ENCODE peak calls at places on chromosomes 12 and 14, in four cellular contexts. P, W, K and J are unnamed samples.

GRCh38 chr14:23351681-23352505 is 794 bp downstream of the SLC22A17 start:
- DNase-seq in W (peak; percentile 21), P (no peak), K (no peak), J (peak; percentile 72)

GRCh38 chr12:5467941-5468340 is 36.0 kb downstream of the NTF3 start:
- DNase-seq in W (peak; percentile 61), K (no peak), P (no peak), J (no peak)

GRCh38 chr12:32270818-32271710 is 128.3 kb upstream of the FGD4 start:
- DNase-seq in P (no peak), W (peak; percentile 58), K (peak; percentile 11), J (no peak)

GRCh38 chr14:86675059-86675458 is 1145.1 kb downstream of the FLRT2 start:
- DNase-seq in W (no peak), P (no peak), K (no peak), J (no peak)

GRCh38 chr14:20412422-20412821 is 879 bp downstream of the TEP1 start:
- DNase-seq in K (no peak), W (peak; percentile 19), P (no peak), J (no peak)

GRCh38 chr14:66330916-66331315 is 155.3 kb upstream of the CCDC196 start:
- DNase-seq in W (peak; percentile 2), K (no peak), P (no peak), J (no peak)

GRCh38 chr14:93115920-93116675 is at the start of gene ITPK1:
- DNase-seq in P (peak; percentile 58), W (peak; percentile 78), K (peak; percentile 41), J (peak; percentile 85)

GRCh38 chr14:64604001-64604400 is 54.2 kb downstream of the PPP1R36 start:
- DNase-seq in P (no peak), K (no peak), W (no peak), J (no peak)

GRCh38 chr14:103923863-103924262 is 4.4 kb upstream of the TDRD9 start:
- DNase-seq in P (no peak), K (no peak), W (peak; percentile 9), J (no peak)

GRCh38 chr14:75578786-75579781 is 664 bp downstream of the FLVCR2 start:
- DNase-seq in K (peak; percentile 72), W (peak; percentile 20), P (no peak), J (peak; percentile 63)

GRCh38 chr14:96911499-96912130 is 114.4 kb downstream of the VRK1 start:
- DNase-seq in W (no peak), P (no peak), K (no peak), J (no peak)

GRCh38 chr12:128976120-128976519 is 122.8 kb downstream of the GLT1D1 start:
- DNase-seq in K (no peak), W (no peak), P (no peak), J (no peak)

GRCh38 chr14:33781267-33781666 is 169.6 kb downstream of the EGLN3 start:
- DNase-seq in K (no peak), P (no peak), W (peak; percentile 17), J (no peak)